ENCODE peak calls at places on chromosomes 13 and 19, in five cellular contexts. O, J, C, K and Q are unnamed samples.

GRCh38 chr19:48877900-48878218 is 5.6 kb downstream of the PPP1R15A start:
- DNase-seq in O (no peak), C (no peak), K (no peak), J (no peak), Q (no peak)

GRCh38 chr19:39817888-39818561 is 15.9 kb downstream of the DYRK1B start:
- DNase-seq in C (no peak), K (no peak), J (no peak), O (peak; percentile 83), Q (no peak)

GRCh38 chr19:39400997-39401548 is 5.6 kb upstream of the ZFP36 start:
- DNase-seq in C (no peak), K (no peak), O (no peak), J (no peak), Q (no peak)

GRCh38 chr13:20331949-20332348 is 99.8 kb upstream of the GJB6 start:
- DNase-seq in C (no peak), J (no peak), K (no peak), O (no peak), Q (no peak)

GRCh38 chr13:101520672-101521071 is 68.2 kb downstream of the ITGBL1 start:
- DNase-seq in O (no peak), C (peak; percentile 2), J (no peak), K (peak; percentile 68), Q (no peak)

GRCh38 chr13:21256351-21256761 is 79.9 kb downstream of the MRPL57 start:
- DNase-seq in K (no peak), J (no peak), C (no peak), O (no peak), Q (no peak)

GRCh38 chr19:56119585-56119978 is 1.5 kb downstream of the ZNF787 start:
- DNase-seq in O (peak; percentile 55), J (no peak), C (no peak), K (peak; percentile 12), Q (no peak)

GRCh38 chr13:20161275-20161950 is 561 bp upstream of the GJA3 start:
- DNase-seq in K (no peak), O (no peak), C (peak; percentile 38), J (no peak), Q (no peak)

GRCh38 chr13:27921421-27921960 is 1.7 kb downstream of the PDX1 start:
- DNase-seq in C (no peak), O (no peak), J (no peak), K (no peak), Q (no peak)

GRCh38 chr13:98504029-98504351 is 72.9 kb downstream of the STK24 start:
- DNase-seq in O (no peak), C (no peak), J (no peak), K (no peak), Q (no peak)

GRCh38 chr13:113299951-113300350 is 2.9 kb downstream of the LAMP1 start:
- DNase-seq in K (no peak), J (no peak), C (no peak), O (no peak), Q (no peak)

GRCh38 chr13:48236528-48237353 is 3.7 kb downstream of the ITM2B start:
- DNase-seq in C (no peak), J (no peak), O (peak; percentile 37), K (no peak), Q (no peak)

GRCh38 chr13:77310579-77311279 is 16.2 kb downstream of the MYCBP2 start:
- DNase-seq in O (no peak), K (peak; percentile 15), C (no peak), J (no peak), Q (no peak)

GRCh38 chr13:77312311-77312710 is 14.6 kb downstream of the MYCBP2 start:
- DNase-seq in K (no peak), J (no peak), C (no peak), O (no peak), Q (no peak)

GRCh38 chr13:77306458-77306857 is 20.4 kb downstream of the MYCBP2 start:
- DNase-seq in J (no peak), K (no peak), C (no peak), O (no peak), Q (no peak)

GRCh38 chr13:77310161-77310560 is 16.7 kb downstream of the MYCBP2 start:
- DNase-seq in K (no peak), C (no peak), O (no peak), J (no peak), Q (no peak)

GRCh38 chr13:77309254-77309653 is 17.6 kb downstream of the MYCBP2 start:
- DNase-seq in J (no peak), K (no peak), C (no peak), O (no peak), Q (no peak)
- H3K4me1 ChIP-seq in J (peaks cover 38% of the 10 kb centered on the region), K (peaks cover 12% of the 10 kb centered on the region), C (peaks cover 76% of the 10 kb centered on the region), O (peaks cover 62% of the 10 kb centered on the region), Q (peaks cover 67% of the 10 kb centered on the region)

GRCh38 chr19:2049741-2050348 is 1.2 kb downstream of the MKNK2 start:
- DNase-seq in C (no peak), O (peak; percentile 95), J (peak; percentile 95), K (peak; percentile 67), Q (no peak)
- H3K27ac ChIP-seq in C (peak overlapping the region; percentile 78), O (peak overlapping the region; percentile 100), J (peak overlapping the region; percentile 100), K (peak overlapping the region; percentile 14), Q (peak overlapping the region; percentile 89)

GRCh38 chr19:3513198-3514140 is 7.4 kb downstream of the FZR1 start:
- DNase-seq in J (peak; percentile 36), C (no peak), O (peak; percentile 25), K (no peak), Q (no peak)

GRCh38 chr19:3510727-3511126 is 4.6 kb downstream of the FZR1 start:
- DNase-seq in J (no peak), K (no peak), O (no peak), C (no peak), Q (no peak)

GRCh38 chr19:3511506-3512251 is 5.6 kb downstream of the FZR1 start:
- DNase-seq in C (no peak), K (no peak), J (no peak), O (no peak), Q (no peak)

GRCh38 chr19:3514930-3515329 is 8.8 kb downstream of the FZR1 start:
- DNase-seq in O (no peak), C (no peak), K (no peak), J (no peak), Q (no peak)

GRCh38 chr19:3512562-3512961 is 6.5 kb downstream of the FZR1 start:
- DNase-seq in C (no peak), O (no peak), K (no peak), J (no peak), Q (no peak)
- H3K4me1 ChIP-seq in C (peaks cover 30% of the 10 kb centered on the region), O (peaks cover 35% of the 10 kb centered on the region), K (peaks cover 20% of the 10 kb centered on the region), J (peaks cover 35% of the 10 kb centered on the region), Q (no peaks in the 10 kb centered on the region)

GRCh38 chr13:26325876-26326275 is 71.9 kb downstream of the CDK8 start:
- DNase-seq in O (no peak), C (no peak), K (peak; percentile 2), J (no peak), Q (no peak)

GRCh38 chr13:26323127-26323526 is 69.2 kb downstream of the CDK8 start:
- DNase-seq in J (no peak), O (no peak), K (no peak), C (no peak), Q (no peak)

GRCh38 chr13:26324294-26324693 is 70.4 kb downstream of the CDK8 start:
- DNase-seq in K (no peak), C (no peak), O (no peak), J (no peak), Q (no peak)

GRCh38 chr13:26324867-26325266 is 70.9 kb downstream of the CDK8 start:
- DNase-seq in J (no peak), O (no peak), K (no peak), C (no peak), Q (no peak)

DNA sequence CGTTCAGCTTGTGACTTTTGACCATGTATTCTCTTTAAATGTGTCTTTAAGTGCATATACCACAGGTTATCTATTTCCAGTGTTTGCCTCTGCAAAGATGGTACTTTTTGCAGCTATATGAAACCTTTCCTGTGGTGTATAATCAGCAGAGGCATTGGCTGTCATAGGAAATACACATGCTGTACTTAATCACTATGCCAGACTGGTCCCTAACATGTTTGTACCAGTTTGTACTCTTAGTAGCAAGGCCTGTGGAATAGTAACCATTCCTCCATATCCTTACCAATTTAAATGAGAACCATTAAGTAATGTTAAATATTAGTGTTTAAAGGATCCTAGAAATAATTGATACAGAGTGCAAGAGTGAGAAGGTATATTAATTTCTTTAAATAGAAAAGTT is 69.8 kb downstream of the CDK8 start:
- DNase-seq in K (no peak), C (no peak), J (no peak), O (no peak), Q (no peak)
- H3K27ac ChIP-seq in K (no peak overlapping the region), C (no peak overlapping the region), J (no peak overlapping the region), O (peak overlapping the region; percentile 77), Q (no peak overlapping the region)

DNA sequence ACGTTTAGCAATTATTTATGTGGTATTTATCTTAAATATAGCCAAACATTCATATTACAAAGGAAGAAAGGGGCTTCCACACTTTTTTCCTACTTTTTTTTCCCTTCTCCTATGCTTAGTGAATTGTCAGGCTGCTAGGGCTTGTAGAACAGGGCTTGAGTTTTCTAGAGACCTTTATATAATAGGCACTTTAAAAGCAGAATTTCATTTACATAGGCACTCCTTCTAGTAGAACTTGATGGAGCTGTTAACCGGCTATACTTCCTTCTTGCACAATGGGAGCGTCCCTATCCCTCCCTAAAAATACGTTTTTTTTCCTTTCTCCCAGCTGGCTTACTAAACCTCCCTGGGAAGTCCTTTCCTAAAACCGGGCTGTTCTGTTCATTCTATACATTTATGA is 1.1 kb downstream of the TRIM13 start:
- DNase-seq in C (no peak), J (no peak), K (peak; percentile 18), O (no peak), Q (no peak)
- H3K4me1 ChIP-seq in C (peaks cover 27% of the 10 kb centered on the region), J (peaks cover 44% of the 10 kb centered on the region), K (peaks cover 23% of the 10 kb centered on the region), O (peaks cover 52% of the 10 kb centered on the region), Q (peaks cover 59% of the 10 kb centered on the region)

GRCh38 chr13:93965587-93965986 is 513.9 kb downstream of the DCT start:
- DNase-seq in K (no peak), J (no peak), O (no peak), C (no peak), Q (no peak)

GRCh38 chr13:93966267-93966936 is 513.1 kb downstream of the DCT start:
- DNase-seq in J (no peak), K (no peak), C (no peak), O (no peak), Q (no peak)

GRCh38 chr13:93967286-93967685 is 512.2 kb downstream of the DCT start:
- DNase-seq in J (no peak), O (no peak), C (no peak), K (no peak), Q (no peak)

GRCh38 chr13:93959796-93960533 is 519.5 kb downstream of the DCT start:
- DNase-seq in K (peak; percentile 42), J (no peak), O (no peak), C (no peak), Q (no peak)

GRCh38 chr13:93963266-93964131 is 516.0 kb downstream of the DCT start:
- DNase-seq in J (no peak), O (no peak), K (peak; percentile 73), C (no peak), Q (no peak)
- H3K27ac ChIP-seq in J (no peak overlapping the region), O (no peak overlapping the region), K (peak overlapping the region; percentile 74), C (no peak overlapping the region), Q (no peak overlapping the region)

GRCh38 chr19:15330801-15331418 is 1.4 kb downstream of the BRD4 start:
- DNase-seq in C (peak; percentile 11), O (peak; percentile 37), K (peak; percentile 70), J (no peak), Q (no peak)
- H3K4me1 ChIP-seq in C (peaks cover 54% of the 10 kb centered on the region), O (peaks cover 74% of the 10 kb centered on the region), K (peaks cover 21% of the 10 kb centered on the region), J (peaks cover 68% of the 10 kb centered on the region), Q (peaks cover 71% of the 10 kb centered on the region)